ENCODE peak calls at places on chromosomes 16 and 17, in seven cellular contexts. One of them, this sample, is unnamed.

GRCh38 chr17:12050646-12051225 is 30.1 kb downstream of the MAP2K4 start:
- DNase-seq in T-helper 2 cell: no peak
- DNase-seq in activated CD8-positive, alpha-beta T cell treated with anti-CD3 and anti-CD28 coated beads, Interleukin-2, amount 10 ng/mL, durations not matched to agents 7 days and 5 days: no peak
- DNase-seq in endodermal cell: no peak
- DNase-seq in fibroblast of mammary gland: no peak
- DNase-seq in skeletal muscle cell: no peak
- DNase-seq in nephron progenitor cell: no peak
- DNase-seq in this sample: no peak

GRCh38 chr16:53737563-53737962 is 33.6 kb downstream of the FTO start:
- DNase-seq in nephron progenitor cell: no peak
- DNase-seq in endodermal cell: no peak
- DNase-seq in activated CD8-positive, alpha-beta T cell treated with anti-CD3 and anti-CD28 coated beads, Interleukin-2, amount 10 ng/mL, durations not matched to agents 7 days and 5 days: no peak
- DNase-seq in skeletal muscle cell: no peak
- DNase-seq in fibroblast of mammary gland: no peak
- DNase-seq in T-helper 2 cell: no peak
- DNase-seq in this sample: no peak

GRCh38 chr16:70777973-70778406 is 23.0 kb downstream of the VAC14 start:
- DNase-seq in T-helper 2 cell: no peak
- DNase-seq in endodermal cell: no peak
- DNase-seq in activated CD8-positive, alpha-beta T cell treated with anti-CD3 and anti-CD28 coated beads, Interleukin-2, amount 10 ng/mL, durations not matched to agents 7 days and 5 days: no peak
- DNase-seq in fibroblast of mammary gland: peak
- DNase-seq in skeletal muscle cell: peak
- DNase-seq in nephron progenitor cell: no peak
- DNase-seq in this sample: no peak

GRCh38 chr16:67844441-67844840 is 2.3 kb upstream of the NUTF2 start:
- DNase-seq in T-helper 2 cell: no peak
- DNase-seq in activated CD8-positive, alpha-beta T cell treated with anti-CD3 and anti-CD28 coated beads, Interleukin-2, amount 10 ng/mL, durations not matched to agents 7 days and 5 days: no peak
- DNase-seq in endodermal cell: no peak
- DNase-seq in fibroblast of mammary gland: peak
- DNase-seq in nephron progenitor cell: no peak
- DNase-seq in skeletal muscle cell: no peak
- DNase-seq in this sample: no peak

GRCh38 chr16:13994239-13995106 is 74.5 kb downstream of the ERCC4 start:
- DNase-seq in fibroblast of mammary gland: no peak
- DNase-seq in T-helper 2 cell: no peak
- DNase-seq in nephron progenitor cell: no peak
- DNase-seq in skeletal muscle cell: no peak
- DNase-seq in activated CD8-positive, alpha-beta T cell treated with anti-CD3 and anti-CD28 coated beads, Interleukin-2, amount 10 ng/mL, durations not matched to agents 7 days and 5 days: no peak
- DNase-seq in endodermal cell: no peak
- DNase-seq in this sample: no peak

GRCh38 chr16:46974352-46974751 is 878 bp upstream of the DNAJA2 start:
- DNase-seq in endodermal cell: peak
- DNase-seq in fibroblast of mammary gland: peak
- DNase-seq in skeletal muscle cell: no peak
- DNase-seq in activated CD8-positive, alpha-beta T cell treated with anti-CD3 and anti-CD28 coated beads, Interleukin-2, amount 10 ng/mL, durations not matched to agents 7 days and 5 days: peak
- DNase-seq in nephron progenitor cell: no peak
- DNase-seq in T-helper 2 cell: no peak
- DNase-seq in this sample: no peak

GRCh38 chr17:7132511-7133094 is 18.0 kb upstream of the ASGR2 start:
- DNase-seq in T-helper 2 cell: peak
- DNase-seq in endodermal cell: peak
- DNase-seq in skeletal muscle cell: no peak
- DNase-seq in nephron progenitor cell: peak
- DNase-seq in fibroblast of mammary gland: no peak
- DNase-seq in activated CD8-positive, alpha-beta T cell treated with anti-CD3 and anti-CD28 coated beads, Interleukin-2, amount 10 ng/mL, durations not matched to agents 7 days and 5 days: peak
- DNase-seq in this sample: no peak

GRCh38 chr16:87351320-87351698 is 32.3 kb downstream of the FBXO31 start:
- DNase-seq in skeletal muscle cell: no peak
- DNase-seq in fibroblast of mammary gland: no peak
- DNase-seq in endodermal cell: no peak
- DNase-seq in nephron progenitor cell: no peak
- DNase-seq in activated CD8-positive, alpha-beta T cell treated with anti-CD3 and anti-CD28 coated beads, Interleukin-2, amount 10 ng/mL, durations not matched to agents 7 days and 5 days: no peak
- DNase-seq in T-helper 2 cell: no peak
- DNase-seq in this sample: no peak

GRCh38 chr16:50259334-50260205 is 6.8 kb upstream of the ADCY7 start:
- DNase-seq in activated CD8-positive, alpha-beta T cell treated with anti-CD3 and anti-CD28 coated beads, Interleukin-2, amount 10 ng/mL, durations not matched to agents 7 days and 5 days: no peak
- DNase-seq in skeletal muscle cell: no peak
- DNase-seq in endodermal cell: peak
- DNase-seq in fibroblast of mammary gland: peak
- DNase-seq in T-helper 2 cell: no peak
- DNase-seq in nephron progenitor cell: peak
- DNase-seq in this sample: no peak

GRCh38 chr16:19757026-19757425 is 39.0 kb downstream of the IQCK start:
- DNase-seq in T-helper 2 cell: no peak
- DNase-seq in endodermal cell: no peak
- DNase-seq in nephron progenitor cell: no peak
- DNase-seq in activated CD8-positive, alpha-beta T cell treated with anti-CD3 and anti-CD28 coated beads, Interleukin-2, amount 10 ng/mL, durations not matched to agents 7 days and 5 days: no peak
- DNase-seq in fibroblast of mammary gland: peak
- DNase-seq in skeletal muscle cell: no peak
- DNase-seq in this sample: no peak

GRCh38 chr16:50998411-50998810 is 152.7 kb downstream of the SALL1 start:
- DNase-seq in fibroblast of mammary gland: no peak
- DNase-seq in nephron progenitor cell: no peak
- DNase-seq in endodermal cell: no peak
- DNase-seq in activated CD8-positive, alpha-beta T cell treated with anti-CD3 and anti-CD28 coated beads, Interleukin-2, amount 10 ng/mL, durations not matched to agents 7 days and 5 days: no peak
- DNase-seq in T-helper 2 cell: no peak
- DNase-seq in skeletal muscle cell: no peak
- DNase-seq in this sample: no peak

GRCh38 chr17:79424471-79425185 is 186.2 kb downstream of the RBFOX3 start:
- DNase-seq in endodermal cell: no peak
- DNase-seq in T-helper 2 cell: no peak
- DNase-seq in activated CD8-positive, alpha-beta T cell treated with anti-CD3 and anti-CD28 coated beads, Interleukin-2, amount 10 ng/mL, durations not matched to agents 7 days and 5 days: no peak
- DNase-seq in skeletal muscle cell: no peak
- DNase-seq in fibroblast of mammary gland: no peak
- DNase-seq in nephron progenitor cell: peak
- DNase-seq in this sample: no peak

GRCh38 chr16:57988929-57989328 is 11.5 kb downstream of the ZNF319 start:
- DNase-seq in activated CD8-positive, alpha-beta T cell treated with anti-CD3 and anti-CD28 coated beads, Interleukin-2, amount 10 ng/mL, durations not matched to agents 7 days and 5 days: no peak
- DNase-seq in fibroblast of mammary gland: no peak
- DNase-seq in nephron progenitor cell: no peak
- DNase-seq in T-helper 2 cell: no peak
- DNase-seq in endodermal cell: peak
- DNase-seq in skeletal muscle cell: no peak
- DNase-seq in this sample: no peak

GRCh38 chr16:80008857-80009256 is 408.3 kb upstream of the MAF start:
- DNase-seq in T-helper 2 cell: no peak
- DNase-seq in endodermal cell: no peak
- DNase-seq in fibroblast of mammary gland: no peak
- DNase-seq in nephron progenitor cell: no peak
- DNase-seq in activated CD8-positive, alpha-beta T cell treated with anti-CD3 and anti-CD28 coated beads, Interleukin-2, amount 10 ng/mL, durations not matched to agents 7 days and 5 days: no peak
- DNase-seq in skeletal muscle cell: no peak
- DNase-seq in this sample: no peak

This sample was measured in GDM1.